ENCODE peak calls at places on chromosomes 1 and 21, in six cellular contexts. Y is lung, O is HFF-Myc, R is NT2/D1, H is gastrocnemius medialis, L is lower lobe of right lung. V is an unnamed sample.

GRCh38 chr1:243850368-243851128 is 505 bp upstream of the AKT3 start:
- DNase-seq in Y (peak; percentile 63), O (no peak), R (peak; percentile 88), H (peak; percentile 50), L (peak; percentile 80), V (peak; percentile 34)

GRCh38 chr1:54358503-54359168 is 47.6 kb downstream of the SSBP3 start:
- DNase-seq in Y (no peak), O (no peak), R (no peak), H (no peak), L (no peak), V (no peak)

GRCh38 chr1:29674625-29675326 is 438.5 kb downstream of the PTPRU start:
- DNase-seq in Y (peak; percentile 15), O (no peak), R (no peak), H (no peak), L (no peak), V (no peak)

GRCh38 chr1:6771568-6771825 is 13.8 kb upstream of the CAMTA1 start:
- DNase-seq in Y (no peak), O (no peak), R (no peak), H (no peak), L (no peak), V (no peak)

GRCh38 chr21:41068411-41069304 is 99.3 kb upstream of the BACE2 start:
- DNase-seq in Y (peak; percentile 79), O (peak; percentile 6), R (peak; percentile 94), H (peak; percentile 35), L (peak; percentile 84), V (peak; percentile 5)

GRCh38 chr1:87335175-87335992 is 6.7 kb downstream of the LMO4 start:
- DNase-seq in Y (peak; percentile 67), O (no peak), R (no peak), H (peak; percentile 47), L (peak; percentile 85), V (no peak)

GRCh38 chr1:234617135-234617985 is 7.4 kb upstream of the IRF2BP2 start:
- DNase-seq in Y (no peak), O (no peak), R (no peak), H (no peak), L (no peak), V (peak; percentile 85)

GRCh38 chr1:233097546-233098254 is 147.3 kb downstream of the NTPCR start:
- DNase-seq in Y (no peak), O (no peak), R (no peak), H (no peak), L (no peak), V (no peak)

GRCh38 chr1:76867342-76868130 is at the start of gene ST6GALNAC5:
- DNase-seq in Y (no peak), O (no peak), R (peak; percentile 67), H (no peak), L (peak; percentile 48), V (no peak)

GRCh38 chr1:29971703-29972102 is 735.4 kb downstream of the PTPRU start:
- DNase-seq in Y (no peak), O (no peak), R (no peak), H (no peak), L (no peak), V (no peak)

GRCh38 chr1:157157481-157158190 is 19.4 kb upstream of the ETV3 start:
- DNase-seq in Y (no peak), O (no peak), R (no peak), H (no peak), L (no peak), V (no peak)

GRCh38 chr1:3481836-3482589 is 27.5 kb downstream of the ARHGEF16 start:
- DNase-seq in Y (no peak), O (no peak), R (no peak), H (no peak), L (no peak), V (peak; percentile 8)

GRCh38 chr21:45880097-45881068 is 101.2 kb upstream of the COL6A1 start:
- DNase-seq in Y (peak; percentile 69), O (peak; percentile 56), R (peak; percentile 81), H (no peak), L (peak; percentile 73), V (peak; percentile 18)

GRCh38 chr1:77832889-77833288 is 53.4 kb downstream of the MIGA1 start:
- DNase-seq in Y (no peak), O (peak; percentile 64), R (no peak), H (peak; percentile 64), L (no peak), V (peak; percentile 96)

GRCh38 chr1:3676581-3677410 is 24.5 kb downstream of the TP73 start:
- DNase-seq in Y (no peak), O (no peak), R (no peak), H (no peak), L (no peak), V (no peak)

DNA sequence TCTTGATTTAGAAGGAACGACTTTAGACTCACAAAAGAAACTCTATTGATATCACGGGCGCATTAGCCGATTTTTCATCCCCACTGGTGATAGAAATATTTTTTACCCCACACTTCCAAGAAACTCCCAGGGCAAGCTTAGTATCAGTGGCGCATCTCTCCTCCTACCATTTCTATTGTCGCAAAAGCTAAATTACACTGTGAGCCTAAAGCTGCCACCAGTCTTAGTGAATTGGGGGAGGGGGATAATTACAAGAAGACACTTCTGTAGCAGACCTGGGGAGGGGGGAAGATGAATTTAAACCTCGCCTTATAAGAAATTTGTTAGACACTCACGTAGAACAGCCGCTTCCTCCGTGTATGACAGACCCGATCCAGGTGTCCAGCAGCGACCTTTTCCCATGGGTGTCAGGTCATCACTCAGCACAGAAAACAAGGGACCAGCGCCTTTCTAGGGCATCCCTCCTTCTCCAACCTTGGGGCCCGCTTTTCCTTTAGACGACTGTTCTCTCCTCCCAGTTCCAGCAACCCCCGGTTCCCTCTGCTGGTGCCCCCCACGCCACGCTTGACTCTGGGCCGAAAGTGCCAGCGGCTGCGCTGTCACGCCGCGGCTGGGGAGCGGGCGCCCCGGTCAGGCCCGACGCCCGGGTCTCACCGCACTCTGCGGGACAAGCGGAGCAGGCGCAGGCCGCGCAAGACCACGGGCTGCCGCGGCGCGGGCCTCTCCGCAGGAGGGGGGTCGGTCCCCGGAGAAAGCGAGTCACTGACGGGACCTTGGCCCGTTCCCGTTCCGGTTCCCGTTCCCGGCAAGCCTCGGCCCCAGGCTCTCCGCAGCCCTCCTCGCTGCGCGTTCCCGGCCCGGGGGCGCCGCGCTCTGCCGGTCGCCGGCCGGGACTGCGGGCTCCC is 797 bp downstream of the PHC2 start:
- DNase-seq in Y (peak; percentile 31), O (no peak), R (no peak), H (no peak), L (peak; percentile 60), V (no peak)
- H3K4me3 ChIP-seq in Y (peak overlapping the region; percentile 88), O (peak overlapping the region; percentile 71), R (peak overlapping the region; percentile 73), H (peak overlapping the region; percentile 58), L (peak overlapping the region; percentile 78), V (peak overlapping the region; percentile 64)

GRCh38 chr1:8873506-8874229 is 4.8 kb downstream of the ENO1 start:
- DNase-seq in Y (peak; percentile 92), O (peak; percentile 93), R (peak; percentile 89), H (peak; percentile 79), L (peak; percentile 86), V (peak; percentile 97)

GRCh38 chr1:8871965-8872399 is 6.5 kb downstream of the ENO1 start:
- DNase-seq in Y (no peak), O (no peak), R (no peak), H (no peak), L (no peak), V (no peak)

GRCh38 chr1:8871539-8871935 is 6.9 kb downstream of the ENO1 start:
- DNase-seq in Y (no peak), O (no peak), R (no peak), H (no peak), L (no peak), V (no peak)

GRCh38 chr1:8874230-8875201 is 4.0 kb downstream of the ENO1 start:
- DNase-seq in Y (no peak), O (no peak), R (no peak), H (no peak), L (no peak), V (no peak)

GRCh38 chr1:8873001-8873400 is 5.5 kb downstream of the ENO1 start:
- DNase-seq in Y (no peak), O (no peak), R (no peak), H (no peak), L (no peak), V (no peak)
- H3K4me3 ChIP-seq in Y (no peak overlapping the region), O (peak overlapping the region; percentile 92), R (peak overlapping the region; percentile 32), H (no peak overlapping the region), L (no peak overlapping the region), V (no peak overlapping the region)

DNA sequence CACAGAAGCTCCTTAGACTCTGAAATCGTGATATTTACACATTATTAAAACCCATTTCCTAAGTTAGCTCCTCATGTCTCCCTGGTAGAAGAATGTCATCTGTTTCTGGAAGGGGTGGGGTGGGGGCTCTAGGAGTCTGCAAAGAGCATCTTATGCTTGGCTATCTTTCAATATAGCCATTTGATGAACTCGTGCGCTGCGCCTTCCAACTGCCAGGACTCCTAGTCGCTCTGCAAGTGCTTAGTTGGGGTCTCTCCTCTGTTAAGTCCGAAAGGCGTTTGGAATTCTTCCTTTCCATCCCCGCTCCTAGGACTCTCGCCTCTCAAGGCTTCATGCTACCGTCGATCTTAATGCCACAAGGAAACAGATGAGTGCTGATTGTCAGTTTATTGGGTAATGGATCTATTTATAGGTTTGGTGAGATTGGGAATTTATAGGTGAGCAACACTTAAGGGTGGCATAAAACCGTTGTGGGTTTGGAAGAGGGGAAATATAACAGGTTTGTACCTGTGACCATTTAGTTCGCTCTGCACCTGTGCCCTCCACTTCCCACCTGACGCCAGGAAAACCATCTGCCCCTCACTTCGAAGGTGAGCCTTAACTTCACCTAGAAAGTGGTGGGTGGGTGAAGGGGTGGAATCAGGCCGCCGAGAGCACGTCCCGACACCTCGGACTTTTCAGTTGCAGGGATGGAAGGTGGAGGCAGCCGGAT is 1.1 kb downstream of the KCNH1 start:
- DNase-seq in Y (no peak), O (no peak), R (no peak), H (no peak), L (no peak), V (no peak)
- H3K4me3 ChIP-seq in Y (no peak overlapping the region), O (peak overlapping the region; percentile 38), R (peak overlapping the region; percentile 48), H (peak overlapping the region; percentile 40), L (peak overlapping the region; percentile 54), V (peak overlapping the region; percentile 67)

GRCh38 chr21:42553435-42553834 is 39.8 kb downstream of the SLC37A1 start:
- DNase-seq in Y (no peak), O (no peak), R (no peak), H (no peak), L (no peak), V (no peak)

GRCh38 chr21:42552407-42553336 is 39.0 kb downstream of the SLC37A1 start:
- DNase-seq in Y (no peak), O (no peak), R (no peak), H (no peak), L (peak; percentile 11), V (no peak)

GRCh38 chr21:42556476-42556875 is 42.8 kb downstream of the SLC37A1 start:
- DNase-seq in Y (no peak), O (no peak), R (no peak), H (no peak), L (no peak), V (no peak)

GRCh38 chr21:42555756-42556438 is 42.2 kb downstream of the SLC37A1 start:
- DNase-seq in Y (no peak), O (no peak), R (no peak), H (no peak), L (peak; percentile 39), V (no peak)

DNA sequence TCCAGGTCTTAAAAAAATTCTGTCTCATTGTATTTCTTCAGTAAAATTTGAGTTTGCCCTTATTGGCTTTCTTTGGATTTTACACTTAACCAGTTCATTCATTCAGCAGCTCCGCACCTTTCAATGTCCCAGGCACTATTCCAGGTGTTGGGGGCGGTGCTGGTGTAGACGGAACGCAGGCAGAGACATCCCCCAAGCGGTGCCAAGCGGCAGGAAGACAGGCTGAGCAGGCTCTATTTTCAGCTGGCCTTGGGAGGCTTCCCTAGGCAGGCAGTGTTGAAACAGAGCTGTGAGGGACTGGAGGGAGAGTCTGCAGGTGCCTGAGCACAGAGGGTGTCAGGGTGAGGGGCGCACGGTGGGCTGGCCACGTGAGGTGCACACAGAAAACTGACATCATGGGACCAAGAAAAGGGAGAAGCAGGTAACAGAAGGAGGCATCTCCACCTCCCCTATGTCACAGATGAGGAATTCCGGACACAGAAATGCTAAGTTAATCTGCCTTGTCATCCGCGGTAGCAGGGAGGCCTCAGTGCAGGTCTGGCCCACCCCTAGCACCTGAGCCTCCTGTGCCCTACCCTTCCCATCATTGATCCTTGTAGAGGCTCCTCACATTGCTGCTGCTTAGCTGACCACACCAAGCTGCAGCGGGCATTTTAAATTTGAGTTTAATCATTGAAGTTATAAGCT is 40.7 kb downstream of the SLC37A1 start:
- DNase-seq in Y (no peak), O (no peak), R (no peak), H (peak; percentile 39), L (no peak), V (no peak)
- H3K4me3 ChIP-seq in Y (no peak overlapping the region), O (no peak overlapping the region), R (no peak overlapping the region), H (no peak overlapping the region), L (no peak overlapping the region), V (no peak overlapping the region)